ENCODE peak calls at places on chromosomes 2 and 18, in four cellular contexts. One of them, this sample, is unnamed.

GRCh38 chr2:165558832-165559231 is 89.3 kb downstream of the CSRNP3 start:
- DNase-seq in transverse colon: no peak
- DNase-seq in PC-3: peak; percentile 33
- DNase-seq in heart left ventricle: no peak
- DNase-seq in this sample: no peak

GRCh38 chr2:135985826-135986393 is 484 bp upstream of the DARS1 start:
- DNase-seq in transverse colon: no peak
- DNase-seq in PC-3: no peak
- DNase-seq in heart left ventricle: no peak
- DNase-seq in this sample: no peak

GRCh38 chr18:3612315-3612714 is 162.3 kb downstream of the TGIF1 start:
- DNase-seq in transverse colon: no peak
- DNase-seq in PC-3: no peak
- DNase-seq in heart left ventricle: peak; percentile 5
- DNase-seq in this sample: no peak

GRCh38 chr2:1487758-1488715 is 74.8 kb downstream of the TPO start:
- DNase-seq in transverse colon: no peak
- DNase-seq in PC-3: no peak
- DNase-seq in heart left ventricle: no peak
- DNase-seq in this sample: no peak

GRCh38 chr2:98556634-98557033 is 51.7 kb downstream of the COA5 start:
- DNase-seq in transverse colon: no peak
- DNase-seq in PC-3: no peak
- DNase-seq in heart left ventricle: no peak
- DNase-seq in this sample: no peak

GRCh38 chr2:83744830-83745229 is 714.2 kb downstream of the SUCLG1 start:
- DNase-seq in transverse colon: no peak
- DNase-seq in PC-3: no peak
- DNase-seq in heart left ventricle: no peak
- DNase-seq in this sample: no peak

GRCh38 chr2:144201868-144202468 is 318.0 kb downstream of the ZEB2 start:
- DNase-seq in transverse colon: no peak
- DNase-seq in PC-3: peak; percentile 45
- DNase-seq in heart left ventricle: no peak
- DNase-seq in this sample: no peak

GRCh38 chr2:102708847-102709559 is 52.8 kb upstream of the TMEM182 start:
- DNase-seq in transverse colon: no peak
- DNase-seq in PC-3: peak; percentile 90
- DNase-seq in heart left ventricle: no peak
- DNase-seq in this sample: peak; percentile 48

GRCh38 chr2:233811732-233812131 is 33.6 kb downstream of the MROH2A start:
- DNase-seq in transverse colon: no peak
- DNase-seq in PC-3: no peak
- DNase-seq in heart left ventricle: peak; percentile 2
- DNase-seq in this sample: no peak

GRCh38 chr2:100754951-100755350 is 65.0 kb upstream of the NPAS2 start:
- DNase-seq in transverse colon: no peak
- DNase-seq in PC-3: no peak
- DNase-seq in heart left ventricle: no peak
- DNase-seq in this sample: no peak

GRCh38 chr18:55372205-55372604 is 215.8 kb downstream of the TCF4 start:
- DNase-seq in transverse colon: no peak
- DNase-seq in PC-3: no peak
- DNase-seq in heart left ventricle: no peak
- DNase-seq in this sample: no peak

GRCh38 chr18:3457261-3457724 is 7.3 kb downstream of the TGIF1 start:
- DNase-seq in transverse colon: peak; percentile 57
- DNase-seq in PC-3: no peak
- DNase-seq in heart left ventricle: no peak
- DNase-seq in this sample: no peak

GRCh38 chr2:88636026-88636425 is 8.8 kb upstream of the EIF2AK3 start:
- DNase-seq in transverse colon: no peak
- DNase-seq in PC-3: no peak
- DNase-seq in heart left ventricle: no peak
- DNase-seq in this sample: no peak

GRCh38 chr2:234003972-234004617 is 46.4 kb upstream of the SPP2 start:
- DNase-seq in transverse colon: no peak
- DNase-seq in PC-3: peak; percentile 83
- DNase-seq in heart left ventricle: no peak
- DNase-seq in this sample: peak; percentile 46

GRCh38 chr2:158034198-158034831 is 67.4 kb upstream of the UPP2 start:
- DNase-seq in transverse colon: peak; percentile 54
- DNase-seq in PC-3: peak; percentile 76
- DNase-seq in heart left ventricle: peak; percentile 29
- DNase-seq in this sample: no peak

GRCh38 chr18:50143891-50144290 is 51.1 kb downstream of the MYO5B start:
- DNase-seq in transverse colon: no peak
- DNase-seq in PC-3: peak; percentile 59
- DNase-seq in heart left ventricle: no peak
- DNase-seq in this sample: peak; percentile 89

GRCh38 chr2:12262681-12263436 is 453.9 kb upstream of the TRIB2 start:
- DNase-seq in transverse colon: no peak
- DNase-seq in PC-3: no peak
- DNase-seq in heart left ventricle: no peak
- DNase-seq in this sample: no peak
- H3K27ac ChIP-seq in transverse colon: no peak overlapping the region
- H3K27ac ChIP-seq in PC-3: no peak overlapping the region
- H3K27ac ChIP-seq in heart left ventricle: no peak overlapping the region
- H3K27ac ChIP-seq in this sample: no peak overlapping the region

DNA sequence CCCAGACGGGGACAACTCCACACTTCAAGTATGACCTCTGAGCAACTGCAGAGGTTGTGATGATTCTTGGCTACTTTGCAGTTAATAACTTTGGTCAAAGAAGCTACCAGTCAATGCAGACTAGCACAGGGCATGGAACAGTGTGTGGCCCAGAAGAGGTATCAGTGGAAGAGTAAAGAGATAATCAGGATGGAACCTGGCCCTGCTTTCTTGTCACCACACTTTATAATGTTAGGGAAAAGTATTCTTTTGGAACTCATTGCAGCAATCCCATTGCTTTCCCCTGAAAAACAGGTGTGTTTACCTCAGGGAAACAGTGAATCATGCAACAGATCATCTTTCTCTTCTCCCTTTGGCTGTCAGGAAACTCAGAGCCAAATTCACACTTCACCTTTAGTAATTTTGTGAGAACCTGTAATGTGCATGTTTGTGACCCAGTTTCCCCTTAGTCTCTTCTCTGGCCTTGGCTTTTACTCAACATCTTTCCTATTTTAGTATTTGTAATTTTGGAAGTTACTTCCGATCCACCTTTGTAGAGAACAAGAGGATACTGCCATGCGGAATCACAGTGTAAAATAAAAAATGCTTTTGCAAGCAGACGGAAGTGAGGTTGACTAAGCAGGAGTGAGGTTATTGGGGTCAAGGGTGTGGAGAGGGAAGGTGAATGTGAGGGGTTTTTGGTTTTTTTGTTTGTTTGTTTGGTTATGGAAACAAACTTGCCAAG is 14.2 kb downstream of the ASPRV1 start:
- DNase-seq in transverse colon: no peak
- DNase-seq in PC-3: peak; percentile 62
- DNase-seq in heart left ventricle: no peak
- DNase-seq in this sample: no peak
- H3K27ac ChIP-seq in transverse colon: peak overlapping the region; percentile 2
- H3K27ac ChIP-seq in PC-3: peak overlapping the region; percentile 98
- H3K27ac ChIP-seq in heart left ventricle: no peak overlapping the region
- H3K27ac ChIP-seq in this sample: peak overlapping the region; percentile 98

GRCh38 chr2:74548285-74548918 is 5.3 kb downstream of the LOXL3 start:
- DNase-seq in transverse colon: no peak
- DNase-seq in PC-3: no peak
- DNase-seq in heart left ventricle: no peak
- DNase-seq in this sample: no peak

GRCh38 chr2:74551530-74551929 is 2.2 kb downstream of the LOXL3 start:
- DNase-seq in transverse colon: no peak
- DNase-seq in PC-3: no peak
- DNase-seq in heart left ventricle: no peak
- DNase-seq in this sample: no peak

GRCh38 chr2:74550231-74550630 is 3.5 kb downstream of the LOXL3 start:
- DNase-seq in transverse colon: no peak
- DNase-seq in PC-3: no peak
- DNase-seq in heart left ventricle: no peak
- DNase-seq in this sample: no peak

GRCh38 chr2:74549685-74549971 is 4.1 kb downstream of the LOXL3 start:
- DNase-seq in transverse colon: no peak
- DNase-seq in PC-3: no peak
- DNase-seq in heart left ventricle: no peak
- DNase-seq in this sample: no peak

GRCh38 chr2:74548919-74549684 is 4.6 kb downstream of the LOXL3 start:
- DNase-seq in transverse colon: peak; percentile 75
- DNase-seq in PC-3: peak; percentile 76
- DNase-seq in heart left ventricle: peak; percentile 84
- DNase-seq in this sample: no peak
- H3K27ac ChIP-seq in transverse colon: peak overlapping the region; percentile 69
- H3K27ac ChIP-seq in PC-3: peak overlapping the region; percentile 48
- H3K27ac ChIP-seq in heart left ventricle: peak overlapping the region; percentile 80
- H3K27ac ChIP-seq in this sample: no peak overlapping the region

GRCh38 chr2:105369009-105369408 is 29.8 kb downstream of the FHL2 start:
- DNase-seq in transverse colon: no peak
- DNase-seq in PC-3: no peak
- DNase-seq in heart left ventricle: no peak
- DNase-seq in this sample: no peak
- H3K27ac ChIP-seq in transverse colon: no peak overlapping the region
- H3K27ac ChIP-seq in PC-3: no peak overlapping the region
- H3K27ac ChIP-seq in heart left ventricle: peak overlapping the region; percentile 34
- H3K27ac ChIP-seq in this sample: no peak overlapping the region

GRCh38 chr18:51151185-51151567 is 46.3 kb downstream of the MEX3C start:
- DNase-seq in transverse colon: no peak
- DNase-seq in PC-3: no peak
- DNase-seq in heart left ventricle: no peak
- DNase-seq in this sample: no peak

GRCh38 chr18:51150430-51150746 is 47.1 kb downstream of the MEX3C start:
- DNase-seq in transverse colon: no peak
- DNase-seq in PC-3: no peak
- DNase-seq in heart left ventricle: no peak
- DNase-seq in this sample: no peak

GRCh38 chr18:51149605-51150429 is 47.7 kb downstream of the MEX3C start:
- DNase-seq in transverse colon: no peak
- DNase-seq in PC-3: peak; percentile 2
- DNase-seq in heart left ventricle: no peak
- DNase-seq in this sample: peak; percentile 27

GRCh38 chr18:51153659-51154371 is 43.7 kb downstream of the MEX3C start:
- DNase-seq in transverse colon: peak; percentile 79
- DNase-seq in PC-3: no peak
- DNase-seq in heart left ventricle: no peak
- DNase-seq in this sample: no peak

GRCh38 chr18:51151568-51152511 is 45.6 kb downstream of the MEX3C start:
- DNase-seq in transverse colon: peak; percentile 66
- DNase-seq in PC-3: no peak
- DNase-seq in heart left ventricle: no peak
- DNase-seq in this sample: no peak
- H3K27ac ChIP-seq in transverse colon: no peak overlapping the region
- H3K27ac ChIP-seq in PC-3: no peak overlapping the region
- H3K27ac ChIP-seq in heart left ventricle: no peak overlapping the region
- H3K27ac ChIP-seq in this sample: no peak overlapping the region

GRCh38 chr18:57738078-57738477 is 65.0 kb downstream of the ATP8B1 start:
- DNase-seq in transverse colon: no peak
- DNase-seq in PC-3: no peak
- DNase-seq in heart left ventricle: no peak
- DNase-seq in this sample: no peak
- H3K27ac ChIP-seq in transverse colon: peak overlapping the region; percentile 27
- H3K27ac ChIP-seq in PC-3: peak overlapping the region; percentile 60
- H3K27ac ChIP-seq in heart left ventricle: peak overlapping the region; percentile 11
- H3K27ac ChIP-seq in this sample: peak overlapping the region; percentile 66

GRCh38 chr2:239291505-239292350 is 109.1 kb downstream of the HDAC4 start:
- DNase-seq in transverse colon: peak; percentile 8
- DNase-seq in PC-3: no peak
- DNase-seq in heart left ventricle: no peak
- DNase-seq in this sample: no peak

GRCh38 chr2:239293450-239294430 is 107.1 kb downstream of the HDAC4 start:
- DNase-seq in transverse colon: peak; percentile 13
- DNase-seq in PC-3: no peak
- DNase-seq in heart left ventricle: no peak
- DNase-seq in this sample: no peak

GRCh38 chr2:239290618-239291504 is 110.0 kb downstream of the HDAC4 start:
- DNase-seq in transverse colon: peak; percentile 14
- DNase-seq in PC-3: no peak
- DNase-seq in heart left ventricle: peak; percentile 64
- DNase-seq in this sample: peak; percentile 43

GRCh38 chr2:239292956-239293355 is 107.9 kb downstream of the HDAC4 start:
- DNase-seq in transverse colon: peak; percentile 7
- DNase-seq in PC-3: no peak
- DNase-seq in heart left ventricle: no peak
- DNase-seq in this sample: no peak

DNA sequence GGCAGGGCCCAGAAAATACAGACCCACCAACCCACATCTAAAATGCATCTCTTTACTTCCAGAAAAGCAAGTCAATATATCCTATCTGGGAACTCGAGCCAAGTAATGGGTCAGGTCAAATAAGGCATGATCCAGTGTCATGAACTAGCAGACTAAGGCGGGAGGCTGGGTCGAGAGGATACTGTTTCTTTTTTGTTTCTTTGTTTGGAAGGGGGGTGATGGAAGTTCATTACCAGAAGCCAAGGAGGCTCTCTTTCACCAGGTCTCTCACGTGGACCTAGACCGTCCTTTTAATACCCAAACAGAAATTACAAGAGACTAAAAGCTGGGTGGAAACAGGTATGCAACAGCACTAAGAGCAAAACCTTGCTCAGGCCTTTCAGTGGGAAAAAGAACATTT is 108.3 kb downstream of the HDAC4 start:
- DNase-seq in transverse colon: peak; percentile 3
- DNase-seq in PC-3: no peak
- DNase-seq in heart left ventricle: no peak
- DNase-seq in this sample: no peak
- H3K27ac ChIP-seq in transverse colon: peak overlapping the region; percentile 70
- H3K27ac ChIP-seq in PC-3: no peak overlapping the region
- H3K27ac ChIP-seq in heart left ventricle: no peak overlapping the region
- H3K27ac ChIP-seq in this sample: no peak overlapping the region

DNA sequence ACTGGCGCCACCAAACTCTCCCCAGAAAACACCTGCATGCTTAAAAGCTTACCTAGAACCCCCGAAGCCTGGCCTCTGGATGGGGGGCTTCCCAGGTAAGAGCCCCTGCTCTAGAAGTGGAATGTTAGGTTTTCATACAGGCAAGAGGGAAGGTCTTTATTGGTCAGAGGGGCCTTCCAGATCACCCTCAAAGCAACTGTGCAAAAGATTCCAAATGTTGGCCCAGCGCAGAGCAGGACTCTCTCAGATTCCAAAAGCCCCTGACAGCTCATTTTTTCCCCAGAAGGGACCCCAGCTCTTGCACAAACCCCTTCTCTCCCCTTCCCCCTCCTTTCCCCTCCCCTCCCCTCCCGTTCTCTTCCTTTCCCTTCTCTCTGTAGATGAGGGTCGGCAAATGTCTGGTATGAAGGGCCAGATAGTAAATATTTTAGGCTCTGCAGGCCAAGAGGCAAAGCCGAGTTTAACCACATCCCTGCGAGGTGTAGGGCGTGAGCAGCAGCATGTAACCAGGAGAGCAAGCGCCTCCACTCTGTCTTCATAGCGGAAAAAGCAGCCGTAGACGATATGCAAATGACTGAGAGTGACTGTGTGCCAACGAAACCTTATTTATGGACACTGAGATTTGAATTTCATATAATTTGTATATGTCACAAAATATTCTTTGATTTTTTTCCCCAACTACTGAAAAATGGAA is 116.9 kb downstream of the SMAD7 start:
- DNase-seq in transverse colon: peak; percentile 61
- DNase-seq in PC-3: peak; percentile 26
- DNase-seq in heart left ventricle: peak; percentile 21
- DNase-seq in this sample: no peak
- H3K27ac ChIP-seq in transverse colon: peak overlapping the region; percentile 28
- H3K27ac ChIP-seq in PC-3: peak overlapping the region; percentile 83
- H3K27ac ChIP-seq in heart left ventricle: no peak overlapping the region
- H3K27ac ChIP-seq in this sample: peak overlapping the region; percentile 75

GRCh38 chr2:138078153-138078552 is 113.9 kb downstream of the HNMT start:
- DNase-seq in transverse colon: no peak
- DNase-seq in PC-3: no peak
- DNase-seq in heart left ventricle: no peak
- DNase-seq in this sample: no peak
- H3K27ac ChIP-seq in transverse colon: no peak overlapping the region
- H3K27ac ChIP-seq in PC-3: no peak overlapping the region
- H3K27ac ChIP-seq in heart left ventricle: no peak overlapping the region
- H3K27ac ChIP-seq in this sample: no peak overlapping the region